ENCODE peak calls at places on chromosomes 11 and 22, in four cellular contexts. V is sigmoid colon, E is right lobe of liver, U is left lung. K is an unnamed sample.
A peak's percentile ranks its signal among the peaks of the same experiment; 100 is the strongest.

GRCh38 chr11:121328213-121328966 is 35.8 kb downstream of the SC5D start:
- DNase-seq in V (no peak), E (no peak), U (no peak), K (no peak)

GRCh38 chr11:118086913-118087768 is at the start of gene SMIM35:
- DNase-seq in V (no peak), E (no peak), U (no peak), K (no peak)

GRCh38 chr22:30044369-30044768 is 35.9 kb upstream of the HORMAD2 start:
- DNase-seq in V (peak; percentile 53), E (no peak), U (no peak), K (no peak)

GRCh38 chr22:46026907-46027218 is 49.9 kb upstream of the WNT7B start:
- DNase-seq in V (no peak), E (no peak), U (no peak), K (no peak)

GRCh38 chr11:8090756-8091155 is 9.7 kb downstream of the TUB start:
- DNase-seq in V (peak; percentile 62), E (no peak), U (no peak), K (no peak)

GRCh38 chr11:19187880-19188279 is 13.9 kb downstream of the CSRP3 start:
- DNase-seq in V (no peak), E (no peak), U (no peak), K (no peak)

GRCh38 chr22:33210129-33210784 is 152.1 kb upstream of the SYN3 start:
- DNase-seq in V (no peak), E (peak; percentile 18), U (no peak), K (no peak)

GRCh38 chr11:64289011-64289564 is 2.0 kb upstream of the KCNK4 start:
- DNase-seq in V (no peak), E (no peak), U (no peak), K (no peak)

GRCh38 chr11:70524096-70524922 is 126.0 kb downstream of the CTTN start:
- DNase-seq in V (no peak), E (peak; percentile 3), U (peak; percentile 39), K (peak; percentile 43)

GRCh38 chr11:64787526-64788320 is 9.4 kb upstream of the SF1 start:
- DNase-seq in V (peak; percentile 83), E (peak; percentile 71), U (peak; percentile 87), K (peak; percentile 81)

GRCh38 chr22:25942989-25943411 is 201.0 kb downstream of the MYO18B start:
- DNase-seq in V (no peak), E (no peak), U (no peak), K (no peak)

GRCh38 chr11:10407055-10407454 is 48.0 kb upstream of the AMPD3 start:
- DNase-seq in V (no peak), E (no peak), U (no peak), K (no peak)

GRCh38 chr22:38645430-38645829 is 10.8 kb downstream of the FAM227A start:
- DNase-seq in V (no peak), E (no peak), U (no peak), K (no peak)

GRCh38 chr22:47168900-47169800 is 406.7 kb downstream of the TBC1D22A start:
- DNase-seq in V (peak; percentile 46), E (peak; percentile 16), U (peak; percentile 72), K (peak; percentile 54)

GRCh38 chr11:1566381-1567051 is 5.6 kb downstream of the DUSP8 start:
- DNase-seq in V (no peak), E (peak; percentile 15), U (peak; percentile 75), K (no peak)
- TF ChIP-seq CTCF in V (no peak), E (no peak), U (no peak), K (no peak)

GRCh38 chr11:116078101-116078561 is 573.9 kb upstream of the CADM1 start:
- DNase-seq in V (no peak), E (no peak), U (no peak), K (no peak)
- TF ChIP-seq CTCF in V (no peak), E (no peak), U (peak; percentile 10), K (peak; percentile 18)

GRCh38 chr11:107689317-107690202 is 22.3 kb downstream of the SLN start:
- DNase-seq in V (peak; percentile 80), E (peak; percentile 63), U (no peak), K (peak; percentile 77)

GRCh38 chr11:107695446-107695845 is 16.4 kb downstream of the SLN start:
- DNase-seq in V (no peak), E (no peak), U (no peak), K (no peak)

GRCh38 chr11:107696140-107696539 is 15.7 kb downstream of the SLN start:
- DNase-seq in V (no peak), E (no peak), U (no peak), K (no peak)

GRCh38 chr11:107688322-107688918 is 23.4 kb downstream of the SLN start:
- DNase-seq in V (no peak), E (no peak), U (no peak), K (no peak)

DNA sequence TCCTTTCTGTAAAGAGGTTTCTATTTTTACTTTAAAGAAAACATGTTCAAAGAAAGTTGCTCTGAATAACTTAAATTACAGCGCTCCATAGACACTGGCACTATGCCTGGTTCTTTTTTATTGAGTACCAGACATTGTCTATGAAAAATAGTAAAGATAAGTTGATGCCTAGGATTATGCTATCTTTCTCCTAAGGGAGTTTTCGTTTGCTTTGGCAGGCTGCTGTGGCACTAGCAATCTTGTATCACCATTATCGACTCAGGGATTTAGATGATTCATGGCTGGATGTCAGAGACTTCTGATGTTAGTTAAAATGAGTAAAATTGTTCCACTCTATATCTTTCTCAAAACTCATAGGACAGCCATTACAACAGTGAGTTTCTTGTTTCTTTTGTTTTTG is 20.9 kb downstream of the SLN start:
- DNase-seq in V (no peak), E (no peak), U (no peak), K (no peak)
- TF ChIP-seq CTCF in V (no peak), E (no peak), U (no peak), K (no peak)

GRCh38 chr11:113035708-113036107 is 74.5 kb downstream of the NCAM1 start:
- DNase-seq in V (no peak), E (no peak), U (no peak), K (no peak)

DNA sequence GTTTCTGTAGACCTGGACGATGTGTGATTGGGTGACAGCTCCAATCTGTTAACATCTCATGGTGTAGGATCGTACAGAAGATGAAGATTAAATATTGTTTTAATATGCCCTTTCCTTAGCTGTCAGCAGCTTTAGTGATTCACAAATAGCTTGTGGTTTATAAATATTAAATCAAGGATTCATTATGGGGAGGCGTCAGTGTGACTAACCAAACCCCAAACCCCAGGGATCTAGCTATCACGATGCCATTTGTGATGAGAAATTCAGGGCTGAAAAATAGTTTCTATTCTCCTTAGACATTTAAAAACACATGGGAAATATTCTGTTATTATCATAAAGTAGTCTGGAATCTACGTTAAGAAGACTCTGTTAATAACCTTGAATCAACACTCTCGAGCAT is 73.4 kb downstream of the NCAM1 start:
- DNase-seq in V (no peak), E (no peak), U (no peak), K (no peak)
- TF ChIP-seq CTCF in V (no peak), E (no peak), U (no peak), K (no peak)

DNA sequence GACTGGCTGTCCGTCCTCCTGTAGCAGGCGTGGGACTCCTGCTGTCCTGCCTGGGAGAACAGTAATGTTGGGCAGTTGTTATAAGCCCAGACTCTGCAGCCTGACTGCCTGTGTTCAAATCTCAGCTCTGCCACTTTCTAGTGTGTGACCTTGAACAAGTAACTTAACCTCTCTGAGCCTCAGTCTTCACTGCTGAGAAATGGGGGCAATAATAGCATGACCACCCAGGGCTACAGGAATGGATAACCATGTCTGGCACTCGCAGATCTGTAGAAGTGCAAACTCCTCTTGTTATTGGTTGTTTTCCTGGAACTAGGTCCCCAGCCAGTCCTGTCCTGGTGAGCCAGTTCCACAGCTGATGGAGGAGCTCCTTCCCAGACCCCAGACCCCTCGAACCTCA is 69.7 kb downstream of the TP53I11 start:
- DNase-seq in V (no peak), E (no peak), U (no peak), K (no peak)
- TF ChIP-seq CTCF in V (no peak), E (no peak), U (no peak), K (no peak)

DNA sequence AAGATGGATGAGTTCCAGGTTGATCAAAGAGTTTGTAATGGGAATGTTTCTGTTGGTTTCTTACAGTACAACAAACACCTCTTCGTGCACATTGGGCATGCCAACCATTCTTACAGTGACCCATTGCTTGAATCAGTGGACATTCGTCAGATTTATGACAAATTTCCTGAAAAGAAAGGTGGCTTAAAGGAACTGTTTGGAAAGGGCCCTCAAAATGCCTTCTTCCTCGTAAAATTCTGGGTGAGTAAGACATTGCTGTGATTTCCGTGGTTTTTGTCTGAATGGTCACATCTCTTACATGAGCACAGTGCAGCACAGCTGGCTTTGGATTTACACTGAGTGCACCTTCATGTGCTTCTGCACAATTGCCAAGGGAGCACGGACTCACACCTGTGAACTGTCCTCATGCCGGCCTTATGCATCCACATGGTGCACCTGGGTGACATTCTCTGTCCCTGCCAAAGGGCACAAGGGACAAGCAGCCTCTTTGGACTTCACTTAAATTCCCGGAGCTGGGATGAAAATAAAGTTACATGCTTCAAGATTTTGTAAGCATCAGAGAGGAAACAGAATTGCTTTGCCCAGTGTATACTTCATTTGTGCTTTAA is 107.1 kb upstream of the RASSF10 start:
- DNase-seq in V (no peak), E (no peak), U (no peak), K (no peak)
- TF ChIP-seq CTCF in V (no peak), E (no peak), U (no peak), K (no peak)

DNA sequence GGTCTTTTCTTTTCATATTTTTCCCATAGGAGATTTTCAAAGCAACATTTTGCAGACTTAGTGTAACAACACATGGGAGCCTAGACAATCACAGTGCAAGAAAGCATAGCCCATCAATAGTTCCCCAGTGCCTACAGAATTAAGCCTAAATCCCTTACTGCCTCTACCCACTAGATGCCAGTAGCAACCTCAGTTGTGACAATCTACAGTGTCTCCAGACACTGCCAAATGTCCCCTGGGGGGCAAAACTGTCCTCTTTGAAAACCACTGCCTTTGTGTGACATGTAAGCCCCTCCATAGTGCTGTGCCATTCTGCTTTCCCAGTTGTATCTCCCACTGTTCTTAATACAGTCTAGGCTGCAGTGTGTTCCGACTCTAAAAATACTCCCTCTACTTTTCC is 1329.0 kb downstream of the LRRC4C start:
- DNase-seq in V (no peak), E (no peak), U (no peak), K (no peak)
- TF ChIP-seq CTCF in V (no peak), E (peak; percentile 8), U (no peak), K (no peak)

GRCh38 chr11:46669606-46670243 is 30.7 kb downstream of the ARHGAP1 start:
- DNase-seq in V (peak; percentile 58), E (no peak), U (no peak), K (peak; percentile 18)
- TF ChIP-seq CTCF in V (no peak), E (peak; percentile 49), U (no peak), K (peak; percentile 32)

DNA sequence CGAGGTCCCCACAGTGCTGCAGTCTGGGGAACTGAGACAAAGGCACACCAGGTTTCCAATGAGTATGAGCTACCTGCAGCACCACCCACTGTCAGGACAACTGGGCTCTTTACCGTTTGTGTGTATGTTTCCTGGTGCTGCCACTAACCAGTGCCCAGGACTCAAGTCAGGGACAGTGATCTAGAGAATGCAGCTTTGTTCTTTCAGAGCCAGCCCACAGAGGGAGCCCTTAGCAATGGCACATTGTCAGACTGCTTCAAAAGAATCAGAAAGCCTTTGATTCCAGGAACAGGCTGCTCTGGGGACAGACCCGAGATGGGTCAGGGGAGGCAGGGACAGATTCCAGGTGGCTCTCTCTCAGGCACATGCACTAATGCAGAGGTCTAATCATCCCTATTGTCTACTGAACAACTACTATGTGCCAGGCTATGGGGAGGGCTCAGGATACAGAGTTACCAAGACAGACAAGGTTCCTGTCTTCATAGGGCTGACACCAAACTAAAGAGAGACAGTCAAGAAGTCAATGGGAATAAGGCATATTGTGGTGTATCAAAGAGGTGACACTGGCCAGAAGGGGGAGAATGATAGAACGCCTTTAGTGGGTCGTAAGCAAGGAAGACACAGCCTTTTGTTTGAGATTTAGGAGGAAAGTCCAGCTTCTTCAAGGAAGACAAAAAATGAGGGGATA is 103.7 kb downstream of the VPREB1 start:
- DNase-seq in V (no peak), E (no peak), U (no peak), K (no peak)
- TF ChIP-seq CTCF in V (no peak), E (no peak), U (no peak), K (no peak)